ENCODE peak calls at places on chromosomes 13 and 19, in six cellular contexts. F, H, A, Z, I and C are unnamed samples.

GRCh38 chr13:27578121-27579030 is 42.0 kb downstream of the LNX2 start:
- DNase-seq in I (no peak), A (no peak), Z (peak), F (no peak), H (peak), C (no peak)

GRCh38 chr13:40149611-40150283 is 494.3 kb downstream of the COG6 start:
- DNase-seq in A (peak), Z (peak), F (peak), I (no peak), H (no peak), C (no peak)

GRCh38 chr13:71718931-71719330 is 148.1 kb downstream of the DACH1 start:
- DNase-seq in Z (no peak), A (no peak), H (no peak), F (no peak), I (no peak), C (no peak)

GRCh38 chr19:13576726-13577125 is 70.4 kb upstream of the CACNA1A start:
- DNase-seq in H (no peak), I (no peak), F (no peak), A (no peak), Z (no peak), C (no peak)

GRCh38 chr13:97855570-97855970 is 97.9 kb upstream of the IPO5 start:
- DNase-seq in Z (peak), F (peak), A (peak), I (no peak), H (peak), C (no peak)

GRCh38 chr13:29279859-29280258 is 315.6 kb downstream of the SLC7A1 start:
- DNase-seq in F (no peak), I (no peak), Z (no peak), H (no peak), A (no peak), C (no peak)

GRCh38 chr13:25860265-25860664 is 191.6 kb downstream of the SHISA2 start:
- DNase-seq in Z (no peak), A (no peak), I (no peak), F (no peak), H (no peak), C (no peak)

GRCh38 chr19:51131780-51132680 is 7.3 kb downstream of the SIGLEC9 start:
- DNase-seq in A (peak), F (peak), Z (peak), H (no peak), I (peak), C (no peak)

GRCh38 chr19:27833031-27833430 is 1379.9 kb downstream of the UQCRFS1 start:
- DNase-seq in A (no peak), H (no peak), Z (no peak), I (no peak), F (no peak), C (no peak)

GRCh38 chr19:13884726-13885591 is 8.0 kb downstream of the NANOS3 start:
- DNase-seq in A (no peak), F (no peak), Z (no peak), I (peak), H (no peak), C (peak)

GRCh38 chr13:50634339-50634738 is 209.2 kb downstream of the DLEU7 start:
- DNase-seq in F (no peak), H (no peak), Z (no peak), I (no peak), A (no peak), C (no peak)

GRCh38 chr13:37443538-37443937 is 155.0 kb downstream of the POSTN start:
- DNase-seq in I (no peak), H (no peak), Z (peak), A (no peak), F (no peak), C (no peak)

GRCh38 chr19:48645652-48646191 is at the start of gene CA11:
- DNase-seq in I (no peak), H (peak), Z (no peak), F (no peak), A (no peak), C (no peak)

GRCh38 chr19:23978068-23978467 is 63.4 kb downstream of the ZNF726 start:
- DNase-seq in Z (no peak), A (no peak), I (no peak), F (no peak), H (no peak), C (no peak)

GRCh38 chr13:34913040-34913439 is 29.0 kb upstream of the NBEA start:
- DNase-seq in A (no peak), I (no peak), Z (no peak), F (no peak), H (peak), C (no peak)

GRCh38 chr19:16645140-16645539 is 14.8 kb downstream of the SMIM7 start:
- DNase-seq in H (no peak), F (no peak), I (no peak), A (peak), Z (no peak), C (no peak)

GRCh38 chr13:61142506-61142905 is 273.1 kb downstream of the PCDH20 start:
- DNase-seq in Z (no peak), F (no peak), A (peak), H (no peak), I (no peak), C (no peak)

GRCh38 chr13:60152114-60152513 is 11.6 kb downstream of the DIAPH3 start:
- DNase-seq in H (no peak), A (no peak), Z (peak), F (no peak), I (no peak), C (no peak)

GRCh38 chr13:104181526-104182231 is 1115.5 kb upstream of the SLC10A2 start:
- DNase-seq in I (no peak), Z (no peak), A (no peak), H (no peak), F (no peak), C (no peak)

GRCh38 chr19:13164370-13165090 is 14.3 kb downstream of the IER2 start:
- DNase-seq in F (peak), H (peak), I (peak), Z (peak), A (no peak), C (peak)

GRCh38 chr13:33355470-33355869 is 69.9 kb upstream of the STARD13 start:
- DNase-seq in F (no peak), I (no peak), Z (peak), H (no peak), A (peak), C (no peak)

GRCh38 chr19:15101479-15102082 is 5.6 kb upstream of the SYDE1 start:
- DNase-seq in A (no peak), Z (peak), I (peak), F (no peak), H (peak), C (no peak)

GRCh38 chr19:38430931-38431330 is 2.6 kb upstream of the RYR1 start:
- DNase-seq in H (no peak), I (no peak), A (no peak), F (no peak), Z (no peak), C (no peak)

GRCh38 chr13:74651121-74651520 is 516.9 kb upstream of the KLF12 start:
- DNase-seq in Z (no peak), H (no peak), F (no peak), A (no peak), I (no peak), C (no peak)

GRCh38 chr13:114132419-114133121 is at the start of gene RASA3:
- DNase-seq in H (peak), A (peak), Z (peak), F (peak), I (peak), C (peak)

GRCh38 chr19:1168877-1169791 is 4.9 kb downstream of the SBNO2 start:
- DNase-seq in I (peak), Z (peak), F (no peak), H (no peak), A (no peak), C (peak)

GRCh38 chr19:41226053-41226873 is 7.2 kb downstream of the AXL start:
- DNase-seq in Z (peak), H (peak), I (peak), A (peak), F (peak), C (peak)

GRCh38 chr19:2528543-2529173 is 52.7 kb downstream of the GADD45B start:
- DNase-seq in F (no peak), H (no peak), A (no peak), I (peak), Z (no peak), C (no peak)

GRCh38 chr19:18020212-18021067 is 12.5 kb downstream of the ARRDC2 start:
- DNase-seq in F (peak), H (no peak), Z (peak), I (peak), A (peak), C (peak)

GRCh38 chr13:76937416-76937815 is 10.9 kb upstream of the ACOD1 start:
- DNase-seq in H (no peak), Z (peak), I (no peak), F (no peak), A (no peak), C (no peak)

GRCh38 chr13:106151056-106151699 is 384.3 kb downstream of the EFNB2 start:
- DNase-seq in H (no peak), A (no peak), I (no peak), F (no peak), Z (peak), C (no peak)

GRCh38 chr19:1274081-1274851 is 1.1 kb upstream of the FAM174C start:
- DNase-seq in F (no peak), A (peak), H (peak), Z (no peak), I (no peak), C (peak)

GRCh38 chr13:44815507-44816074 is 173.7 kb downstream of the NUFIP1 start:
- DNase-seq in I (no peak), H (peak), F (no peak), A (no peak), Z (peak), C (no peak)

GRCh38 chr19:20359933-20360720 is 193.1 kb downstream of the ZNF486 start:
- DNase-seq in H (peak), F (no peak), I (no peak), A (no peak), Z (no peak), C (peak)

GRCh38 chr19:38210458-38210987 is 13.5 kb downstream of the DPF1 start:
- DNase-seq in H (peak), Z (peak), I (no peak), F (peak), A (peak), C (no peak)

GRCh38 chr13:111664696-111665095 is 344.3 kb downstream of the TEX29 start:
- DNase-seq in Z (no peak), A (no peak), H (peak), F (no peak), I (no peak), C (no peak)

GRCh38 chr19:50500060-50500752 is 10.8 kb downstream of the JOSD2 start:
- DNase-seq in F (peak), A (peak), I (no peak), Z (no peak), H (peak), C (no peak)

GRCh38 chr13:94778585-94778984 is 66.2 kb upstream of the SOX21 start:
- DNase-seq in Z (no peak), A (no peak), H (no peak), F (no peak), I (no peak), C (no peak)

GRCh38 chr13:112699318-112699918 is 9.6 kb downstream of the ATP11A start:
- DNase-seq in I (peak), Z (no peak), F (no peak), H (peak), A (no peak), C (no peak)

DNA sequence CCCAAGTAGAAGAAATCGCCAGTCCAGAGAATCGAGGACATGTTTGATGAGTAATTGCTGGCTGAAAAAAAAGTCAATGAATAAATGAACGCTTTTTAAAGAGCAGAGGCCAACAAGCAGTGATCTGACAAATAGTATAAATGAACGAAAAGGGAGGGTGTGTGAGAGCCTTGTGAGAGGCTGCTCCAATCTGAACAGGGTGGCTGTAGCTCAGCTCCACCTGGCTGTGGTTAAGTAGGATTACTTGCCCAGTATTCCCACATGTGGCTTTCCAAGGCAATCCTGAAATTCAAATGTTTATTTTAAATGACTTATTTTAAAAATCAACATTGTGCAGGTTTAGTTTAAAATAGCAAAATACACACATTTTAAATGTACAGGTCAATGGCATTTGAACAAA is 117.0 kb downstream of the TSHZ3 start:
- DNase-seq in F (no peak), I (no peak), A (no peak), H (no peak), Z (peak), C (no peak)
- TF ChIP-seq CTCF in F (no peak), I (no peak), A (no peak), H (peak), Z (no peak), C (no peak)

DNA sequence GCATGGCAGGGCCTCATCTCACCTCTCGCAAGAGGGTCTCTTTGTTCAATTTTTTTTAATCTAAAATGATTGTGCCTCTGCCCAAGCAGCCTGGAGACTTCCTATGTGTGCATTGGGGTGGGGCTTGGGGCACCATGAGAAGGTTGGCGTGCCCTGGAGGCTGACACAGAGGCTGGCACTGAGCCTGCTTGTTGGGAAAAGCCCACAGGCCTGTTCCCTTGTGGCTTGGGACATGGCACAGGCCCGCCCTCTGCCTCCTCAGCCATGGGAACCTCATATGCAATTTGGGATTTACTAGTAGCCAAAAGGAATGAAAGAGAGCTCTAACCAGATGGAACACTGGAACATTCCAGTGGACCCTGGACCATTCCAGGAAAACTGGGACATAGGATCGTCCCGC is 8.0 kb downstream of the FXYD3 start:
- DNase-seq in Z (no peak), F (no peak), I (peak), A (peak), H (no peak), C (no peak)
- H3K4me3 ChIP-seq in Z (no peak), F (peak), I (no peak), A (no peak), H (no peak), C (no peak)

DNA sequence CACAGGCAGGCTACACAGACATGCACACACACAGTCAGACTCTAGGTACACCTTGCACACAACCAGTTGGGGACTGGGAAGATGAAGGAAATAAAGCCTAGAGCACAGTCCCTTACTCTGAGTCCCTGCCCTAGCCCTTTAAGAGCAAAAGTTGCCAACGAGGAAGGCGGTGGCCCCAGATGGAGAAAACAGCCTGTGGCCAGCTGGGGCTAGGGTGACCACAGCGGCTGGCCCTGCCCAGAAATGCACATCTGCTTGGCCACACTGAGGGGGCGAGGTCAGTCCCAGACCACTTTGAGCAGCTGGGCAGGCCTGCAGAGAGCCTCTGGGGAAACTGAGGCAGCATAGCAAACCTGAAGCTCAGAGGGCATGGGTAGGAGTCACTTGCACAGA is 52.3 kb downstream of the PTPRS start:
- DNase-seq in F (no peak), A (peak), H (no peak), I (peak), Z (no peak), C (no peak)
- H3K27ac ChIP-seq in F (no peak), A (peak), H (no peak), I (peak), Z (no peak), C (peak)

DNA sequence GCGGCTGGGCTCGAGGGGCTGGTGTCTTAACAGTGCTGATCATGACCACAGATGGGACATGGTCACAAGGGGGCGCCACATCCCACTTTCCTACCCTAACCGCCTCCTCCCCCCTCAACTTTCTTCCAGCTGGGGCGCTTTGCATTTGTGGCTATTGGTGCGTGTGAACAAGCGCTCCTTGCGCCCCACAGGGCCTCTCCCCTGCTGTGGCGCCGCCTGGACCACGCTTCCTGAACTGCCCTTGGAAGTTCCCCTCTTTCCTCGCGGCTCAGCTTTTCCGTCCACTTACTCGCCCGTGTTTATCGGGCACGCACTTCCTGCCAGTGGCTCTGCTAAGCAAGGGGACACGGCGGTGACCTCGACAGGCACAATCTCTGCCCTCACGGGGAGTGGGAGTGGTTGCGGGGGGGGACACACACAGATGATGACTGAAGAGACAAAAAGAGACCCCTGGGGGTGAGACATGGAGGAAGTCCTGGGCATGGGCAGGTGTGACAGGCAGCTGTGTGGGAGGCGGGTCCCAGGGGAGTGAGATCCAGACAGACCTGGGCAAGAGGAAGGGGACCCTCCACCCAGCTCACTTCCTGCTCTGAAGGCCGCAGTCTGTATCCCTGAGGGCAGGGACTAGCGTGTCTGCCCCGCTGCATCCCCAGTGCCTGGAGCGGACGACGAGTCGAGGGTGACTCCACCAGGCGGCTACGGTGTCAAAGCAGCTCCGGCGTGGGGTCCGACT is 40.3 kb downstream of the ZNF787 start:
- DNase-seq in H (peak), I (peak), F (peak), Z (peak), A (peak), C (peak)
- TF ChIP-seq CTCF in H (peak), I (peak), F (peak), Z (peak), A (peak), C (peak)